ENCODE peak calls at places on chromosome 18, in six cellular contexts. P is cardiac muscle cell; Q is activated CD4-positive, alpha-beta T cell treated with anti-CD3 and anti-CD28 coated beads for 48 hours; T is SK-N-SH; Z is sciatic nerve; A is breast epithelium. G is an unnamed sample.

GRCh38 chr18:9234528-9234927 is 97.9 kb downstream of the ANKRD12 start:
- DNase-seq in P (no peak), Q (no peak), T (no peak), Z (no peak), A (no peak), G (no peak)

GRCh38 chr18:62721837-62722795 is 6.8 kb downstream of the PHLPP1 start:
- DNase-seq in P (peak), Q (no peak), T (no peak), Z (no peak), A (no peak), G (no peak)

GRCh38 chr18:9437049-9437448 is 38.3 kb upstream of the RALBP1 start:
- DNase-seq in P (no peak), Q (no peak), T (no peak), Z (no peak), A (no peak), G (no peak)

GRCh38 chr18:12061685-12062084 is 32.0 kb upstream of the ANKRD62 start:
- DNase-seq in P (no peak), Q (no peak), T (no peak), Z (no peak), A (no peak), G (no peak)

GRCh38 chr18:13612111-13612997 is 114.0 kb downstream of the FAM210A start:
- DNase-seq in P (no peak), Q (peak), T (peak), Z (no peak), A (no peak), G (no peak)

GRCh38 chr18:24138281-24138883 is 480 bp upstream of the CABYR start:
- DNase-seq in P (peak), Q (no peak), T (no peak), Z (no peak), A (no peak), G (no peak)

GRCh38 chr18:59265246-59266018 is 7.8 kb downstream of the RAX start:
- DNase-seq in P (peak), Q (peak), T (peak), Z (no peak), A (no peak), G (peak)

GRCh38 chr18:24126155-24126947 is 12.5 kb upstream of the CABYR start:
- DNase-seq in P (peak), Q (no peak), T (no peak), Z (no peak), A (no peak), G (no peak)

GRCh38 chr18:22268641-22269128 is 99.3 kb downstream of the GATA6 start:
- DNase-seq in P (no peak), Q (no peak), T (no peak), Z (no peak), A (no peak), G (no peak)

GRCh38 chr18:27378396-27379094 is 193.4 kb upstream of the CHST9 start:
- DNase-seq in P (peak), Q (peak), T (no peak), Z (no peak), A (no peak), G (no peak)

GRCh38 chr18:68608861-68609465 is 105.9 kb downstream of the TMX3 start:
- DNase-seq in P (no peak), Q (no peak), T (no peak), Z (no peak), A (no peak), G (no peak)

GRCh38 chr18:38307919-38308318 is 742.3 kb upstream of the CELF4 start:
- DNase-seq in P (no peak), Q (no peak), T (no peak), Z (no peak), A (no peak), G (no peak)

GRCh38 chr18:13301691-13302469 is 83.3 kb downstream of the LDLRAD4 start:
- DNase-seq in P (no peak), Q (no peak), T (no peak), Z (no peak), A (no peak), G (no peak)

GRCh38 chr18:27847412-27847811 is 329.5 kb downstream of the CDH2 start:
- DNase-seq in P (no peak), Q (no peak), T (no peak), Z (no peak), A (no peak), G (no peak)

GRCh38 chr18:63427566-63427965 is 5.3 kb upstream of the VPS4B start:
- DNase-seq in P (no peak), Q (no peak), T (no peak), Z (no peak), A (no peak), G (no peak)

GRCh38 chr18:63829886-63830285 is 54.7 kb downstream of the SERPINB7 start:
- DNase-seq in P (no peak), Q (no peak), T (no peak), Z (no peak), A (no peak), G (no peak)

GRCh38 chr18:34695300-34695699 is 14.8 kb upstream of the DTNA start:
- DNase-seq in P (no peak), Q (no peak), T (no peak), Z (no peak), A (no peak), G (peak)

GRCh38 chr18:2425426-2426317 is 145.6 kb downstream of the METTL4 start:
- DNase-seq in P (peak), Q (no peak), T (no peak), Z (no peak), A (no peak), G (no peak)

GRCh38 chr18:54284967-54285785 is 15.9 kb downstream of the POLI start:
- DNase-seq in P (peak), Q (peak), T (no peak), Z (no peak), A (no peak), G (no peak)

GRCh38 chr18:28792404-28793103 is 615.6 kb upstream of the CDH2 start:
- DNase-seq in P (no peak), Q (no peak), T (no peak), Z (no peak), A (no peak), G (no peak)

GRCh38 chr18:57789105-57789504 is 14.0 kb downstream of the ATP8B1 start:
- DNase-seq in P (peak), Q (no peak), T (no peak), Z (no peak), A (no peak), G (no peak)

GRCh38 chr18:59075923-59076322 is 63.8 kb upstream of the SEC11C start:
- DNase-seq in P (no peak), Q (no peak), T (no peak), Z (no peak), A (no peak), G (no peak)

GRCh38 chr18:7325126-7325430 is 94.2 kb downstream of the LRRC30 start:
- DNase-seq in P (no peak), Q (no peak), T (no peak), Z (no peak), A (no peak), G (no peak)

GRCh38 chr18:10207682-10208081 is 246.8 kb upstream of the APCDD1 start:
- DNase-seq in P (peak), Q (no peak), T (no peak), Z (no peak), A (no peak), G (no peak)

GRCh38 chr18:9552616-9553015 is 61.7 kb downstream of the PPP4R1 start:
- DNase-seq in P (no peak), Q (no peak), T (no peak), Z (no peak), A (no peak), G (no peak)

GRCh38 chr18:62437520-62438329 is 85.1 kb upstream of the ZCCHC2 start:
- DNase-seq in P (peak), Q (no peak), T (peak), Z (no peak), A (no peak), G (no peak)

GRCh38 chr18:37564796-37565137 is 831 bp downstream of the CELF4 start:
- DNase-seq in P (peak), Q (peak), T (peak), Z (peak), A (no peak), G (peak)

GRCh38 chr18:3777719-3778118 is 327.7 kb downstream of the TGIF1 start:
- DNase-seq in P (no peak), Q (no peak), T (no peak), Z (no peak), A (no peak), G (no peak)

GRCh38 chr18:48838166-48838775 is 112.5 kb downstream of the SMAD7 start:
- DNase-seq in P (no peak), Q (no peak), T (no peak), Z (no peak), A (no peak), G (no peak)

GRCh38 chr18:79901665-79902064 is 49.8 kb downstream of the SLC66A2 start:
- DNase-seq in P (no peak), Q (no peak), T (no peak), Z (no peak), A (no peak), G (no peak)

GRCh38 chr18:79393181-79393598 is 2.5 kb upstream of the NFATC1 start:
- DNase-seq in P (peak), Q (no peak), T (no peak), Z (peak), A (no peak), G (no peak)

GRCh38 chr18:45565280-45565970 is 49.9 kb upstream of the SLC14A2 start:
- DNase-seq in P (no peak), Q (no peak), T (no peak), Z (no peak), A (no peak), G (no peak)

GRCh38 chr18:72013512-72013911 is 530.6 kb downstream of the CBLN2 start:
- DNase-seq in P (no peak), Q (no peak), T (no peak), Z (no peak), A (no peak), G (no peak)

GRCh38 chr18:79405019-79405780 is 9.5 kb downstream of the NFATC1 start:
- DNase-seq in P (no peak), Q (peak), T (no peak), Z (no peak), A (no peak), G (no peak)

GRCh38 chr18:67875936-67876335 is 359.4 kb upstream of the DSEL start:
- DNase-seq in P (no peak), Q (no peak), T (no peak), Z (no peak), A (no peak), G (no peak)

GRCh38 chr18:78512080-78512601 is 467.5 kb upstream of the SALL3 start:
- DNase-seq in P (no peak), Q (no peak), T (no peak), Z (no peak), A (no peak), G (no peak)

GRCh38 chr18:77191241-77191751 is 58.4 kb upstream of the GALR1 start:
- DNase-seq in P (peak), Q (no peak), T (no peak), Z (no peak), A (no peak), G (no peak)